ENCODE peak calls at places on chromosome 19, in five cellular contexts. Y is mucosa of gallbladder, M is T-helper 9 cell, Z is T1000, E is MV-4-11. J is an unnamed sample.

GRCh38 chr19:17211547-17212446 is 3.4 kb upstream of the USE1 start:
- DNase-seq in M (no peak), Z (no peak), Y (no peak), E (no peak), J (no peak)

GRCh38 chr19:872266-872951 is 12.9 kb downstream of the CFD start:
- DNase-seq in Y (peak; percentile 42), E (peak; percentile 90), Z (peak; percentile 89), M (peak; percentile 75), J (peak; percentile 95)

GRCh38 chr19:17848598-17849292 is 963 bp upstream of the JAK3 start:
- DNase-seq in Z (no peak), E (peak; percentile 43), M (no peak), Y (peak; percentile 58), J (no peak)

GRCh38 chr19:43720936-43721335 is 5.1 kb downstream of the IRGC start:
- DNase-seq in E (peak; percentile 34), M (no peak), Y (no peak), Z (no peak), J (no peak)

GRCh38 chr19:6063576-6063961 is 46.7 kb downstream of the RFX2 start:
- DNase-seq in Z (no peak), M (no peak), Y (no peak), E (no peak), J (no peak)

GRCh38 chr19:16021796-16022195 is 54.5 kb upstream of the TPM4 start:
- DNase-seq in M (no peak), Y (no peak), Z (no peak), E (no peak), J (no peak)

GRCh38 chr19:58563034-58563573 is 4.7 kb upstream of the UBE2M start:
- DNase-seq in Z (no peak), M (no peak), Y (no peak), E (no peak), J (peak; percentile 68)

GRCh38 chr19:30327331-30327730 is 44.9 kb upstream of the ZNF536 start:
- DNase-seq in E (no peak), Z (no peak), M (no peak), Y (no peak), J (no peak)

GRCh38 chr19:53696951-53697350 is 65.2 kb downstream of the DPRX start:
- DNase-seq in E (no peak), Z (no peak), Y (no peak), M (no peak), J (no peak)

GRCh38 chr19:6238256-6238642 is 41.5 kb downstream of the MLLT1 start:
- DNase-seq in E (no peak), Y (no peak), M (no peak), Z (no peak), J (no peak)

GRCh38 chr19:923551-924211 is 2.2 kb upstream of the ARID3A start:
- DNase-seq in Z (no peak), E (no peak), Y (no peak), M (no peak), J (no peak)

GRCh38 chr19:38122402-38123093 is 101.5 kb downstream of the DPF1 start:
- DNase-seq in E (no peak), Z (no peak), Y (no peak), M (no peak), J (no peak)

GRCh38 chr19:46068345-46069258 is 27.8 kb upstream of the IGFL4 start:
- DNase-seq in M (no peak), E (peak; percentile 69), Z (peak; percentile 76), Y (no peak), J (no peak)

GRCh38 chr19:54448037-54448773 is 794 bp upstream of the LENG8 start:
- DNase-seq in M (no peak), Z (peak; percentile 42), E (peak; percentile 52), Y (peak; percentile 30), J (peak; percentile 51)

GRCh38 chr19:41997121-41997850 is 3.3 kb upstream of the ATP1A3 start:
- DNase-seq in E (peak; percentile 28), Z (no peak), Y (peak; percentile 47), M (peak; percentile 25), J (peak; percentile 40)

GRCh38 chr19:47197141-47197540 is 33.9 kb downstream of the BBC3 start:
- DNase-seq in Z (no peak), E (no peak), Y (no peak), M (no peak), J (no peak)

GRCh38 chr19:3059653-3060052 is 2.6 kb downstream of the TLE5 start:
- DNase-seq in Y (no peak), Z (no peak), M (no peak), E (no peak), J (no peak)

GRCh38 chr19:11737964-11738745 is 591 bp downstream of the ZNF823 start:
- DNase-seq in E (peak; percentile 14), Z (peak; percentile 40), Y (peak; percentile 66), M (peak; percentile 11), J (peak; percentile 60)

GRCh38 chr19:2848625-2849024 is 7.3 kb downstream of the ZNF555 start:
- DNase-seq in Y (no peak), Z (no peak), E (no peak), M (no peak), J (no peak)

GRCh38 chr19:38444026-38444425 is 10.5 kb downstream of the RYR1 start:
- DNase-seq in Y (no peak), M (no peak), Z (no peak), E (no peak), J (no peak)

GRCh38 chr19:16249826-16250434 is 52.2 kb downstream of the AP1M1 start:
- DNase-seq in Z (no peak), M (no peak), E (no peak), Y (no peak), J (no peak)

GRCh38 chr19:13961826-13962737 is 9.8 kb downstream of the DCAF15 start:
- DNase-seq in Y (no peak), M (no peak), E (no peak), Z (no peak), J (no peak)